ENCODE peak calls at places on chromosomes 5 and 9, in nine cellular contexts. L is colonic mucosa; F is GM10248; K is endodermal cell; D is CD4-positive, alpha-beta T cell; O is retinal pigment epithelial cell; C is AG10803; I is progenitor cell of endocrine pancreas; W is astrocyte. R is an unnamed sample.

GRCh38 chr5:142215915-142216681 is 107.5 kb downstream of the NDFIP1 start:
- DNase-seq in C (peak), D (no peak), W (peak), I (no peak), F (no peak), O (peak), K (no peak), L (peak), R (no peak)

GRCh38 chr9:92911496-92912475 is 33.9 kb upstream of the ZNF484 start:
- DNase-seq in D (no peak), O (peak), C (peak), I (no peak), L (no peak), W (no peak), K (no peak), F (no peak), R (no peak)

GRCh38 chr5:141605523-141606277 is 13.1 kb downstream of the DIAPH1 start:
- DNase-seq in C (peak), I (no peak), L (peak), F (peak), D (peak), O (no peak), W (no peak), K (no peak), R (no peak)

GRCh38 chr9:132408521-132408920 is 1.5 kb upstream of the CFAP77 start:
- DNase-seq in F (no peak), I (no peak), C (no peak), K (no peak), O (no peak), D (no peak), W (no peak), L (no peak), R (no peak)

GRCh38 chr5:39178171-39178570 is 41.2 kb downstream of the FYB1 start:
- DNase-seq in D (no peak), C (peak), O (no peak), F (no peak), K (no peak), W (peak), L (no peak), I (no peak), R (no peak)

GRCh38 chr9:137665697-137666504 is 47.1 kb downstream of the EHMT1 start:
- DNase-seq in L (no peak), W (no peak), C (peak), I (no peak), K (peak), O (no peak), D (no peak), F (no peak), R (peak)

GRCh38 chr5:74613283-74613682 is 27.2 kb downstream of the ENC1 start:
- DNase-seq in W (no peak), I (no peak), L (no peak), O (no peak), K (no peak), C (no peak), D (no peak), F (no peak), R (no peak)

GRCh38 chr9:132806723-132807421 is 71.2 kb downstream of the AK8 start:
- DNase-seq in W (peak), K (peak), I (no peak), D (no peak), O (no peak), L (no peak), F (no peak), C (peak), R (no peak)

GRCh38 chr9:109910616-109911568 is 130.9 kb downstream of the PALM2AKAP2 start:
- DNase-seq in D (no peak), C (peak), W (peak), L (peak), O (no peak), I (no peak), F (no peak), K (no peak), R (no peak)

GRCh38 chr9:102295188-102295587 is 556.7 kb upstream of the GRIN3A start:
- DNase-seq in I (no peak), O (no peak), D (no peak), L (no peak), K (no peak), C (no peak), F (no peak), W (no peak), R (no peak)

GRCh38 chr5:73638344-73639095 is 12.5 kb downstream of the ARHGEF28 start:
- DNase-seq in W (peak), K (no peak), C (peak), O (peak), D (no peak), I (no peak), L (no peak), F (no peak), R (no peak)

GRCh38 chr9:25513509-25514033 is 164.7 kb downstream of the TUSC1 start:
- DNase-seq in O (no peak), F (no peak), W (no peak), L (no peak), K (no peak), C (no peak), I (no peak), D (no peak), R (no peak)

GRCh38 chr9:128787583-128788156 is 617 bp downstream of the TBC1D13 start:
- DNase-seq in C (no peak), W (no peak), L (peak), D (no peak), O (no peak), F (no peak), I (no peak), K (no peak), R (no peak)

DNA sequence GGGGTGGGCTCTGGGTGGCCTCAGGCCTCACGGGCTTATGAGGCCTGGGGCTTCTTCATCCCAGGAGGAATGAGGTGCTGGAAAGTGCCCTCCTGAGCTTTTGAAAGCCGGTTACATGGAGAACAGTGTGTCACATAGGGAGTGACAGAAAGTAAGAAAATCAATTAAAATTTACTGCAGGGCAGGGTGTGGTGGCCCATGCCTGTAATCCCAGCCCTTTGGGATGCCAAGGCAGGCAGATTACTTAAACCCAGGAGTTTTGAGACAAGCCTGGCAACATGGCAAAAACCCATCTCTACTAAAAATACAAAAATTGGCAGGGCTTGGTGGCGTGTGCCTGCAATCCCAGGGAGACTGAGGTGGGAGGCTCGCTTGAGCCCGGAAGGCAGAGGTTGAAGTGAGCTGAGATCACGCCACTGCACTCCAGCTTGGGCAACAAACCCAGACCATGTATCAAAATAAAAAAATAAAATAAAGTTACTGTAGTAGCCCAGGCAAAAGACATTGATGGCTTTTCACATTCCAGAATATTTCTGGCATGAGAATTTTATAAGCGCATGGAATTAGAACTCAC is 125.8 kb upstream of the DAPK1 start:
- DNase-seq in L (no peak), W (no peak), I (no peak), F (no peak), C (no peak), K (no peak), D (no peak), O (no peak), R (no peak)
- TF ChIP-seq CTCF in L (no peak), W (no peak), I (no peak), F (no peak), C (no peak), K (no peak), D (no peak), O (no peak), R (no peak)

GRCh38 chr5:67315082-67315801 is 118.6 kb upstream of the CD180 start:
- DNase-seq in D (no peak), W (peak), F (no peak), O (peak), I (no peak), C (peak), L (no peak), K (peak), R (no peak)
- TF ChIP-seq CTCF in D (no peak), W (no peak), F (no peak), O (no peak), I (no peak), C (no peak), L (no peak), K (no peak), R (no peak)

GRCh38 chr9:130236436-130236985 is 29.0 kb upstream of the HMCN2 start:
- DNase-seq in O (no peak), C (no peak), I (no peak), D (no peak), F (no peak), L (no peak), K (peak), W (no peak), R (no peak)
- TF ChIP-seq CTCF in O (no peak), C (no peak), I (no peak), D (peak), F (no peak), L (no peak), K (no peak), W (no peak), R (no peak)

DNA sequence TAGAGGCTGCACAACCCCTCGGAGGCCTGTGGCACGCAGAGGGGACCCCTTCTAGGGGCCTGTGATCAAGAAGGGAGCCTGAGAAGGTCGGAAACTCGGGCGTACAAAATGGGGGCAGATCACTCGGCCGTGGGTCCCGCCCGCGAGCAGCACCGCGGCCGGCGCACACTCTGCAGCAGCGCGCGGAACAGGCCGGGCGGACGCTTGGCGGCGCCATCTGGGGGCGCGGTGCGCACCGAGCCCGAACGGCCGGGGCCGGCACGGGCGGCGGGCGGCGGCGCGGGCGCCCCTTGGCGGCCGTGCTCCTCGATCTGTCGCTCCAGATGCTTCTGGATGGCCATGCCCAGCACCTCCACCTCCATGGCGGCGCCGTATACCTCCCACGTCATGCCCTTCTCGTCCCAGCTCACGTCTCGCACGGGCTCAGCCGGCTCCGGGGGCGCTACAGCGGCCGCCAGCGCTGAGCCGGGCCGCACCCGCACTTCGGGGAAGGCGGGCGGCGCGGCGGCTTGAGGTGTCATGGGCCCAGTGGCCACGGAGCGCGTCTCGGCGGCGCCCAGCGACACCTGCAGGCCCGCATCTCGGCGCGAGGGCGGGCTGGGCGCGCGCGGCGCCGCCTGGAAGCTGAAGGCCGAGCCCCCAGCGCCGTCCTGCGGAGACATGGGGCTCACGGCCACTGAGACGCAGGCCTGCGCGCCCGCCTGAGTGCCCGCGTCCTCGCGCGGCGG is 13.1 kb downstream of the GPRIN1 start:
- DNase-seq in K (peak), L (peak), O (no peak), W (no peak), C (peak), F (peak), D (peak), I (peak), R (no peak)
- TF ChIP-seq CTCF in K (peak), L (no peak), O (no peak), W (no peak), C (no peak), F (peak), D (peak), I (peak), R (no peak)

GRCh38 chr5:103973669-103974068 is 411.1 kb upstream of the NUDT12 start:
- DNase-seq in F (no peak), I (no peak), K (peak), D (no peak), C (no peak), W (no peak), O (no peak), L (no peak), R (no peak)
- TF ChIP-seq CTCF in F (no peak), I (no peak), K (peak), D (no peak), C (no peak), W (no peak), O (peak), L (no peak), R (peak)

GRCh38 chr5:150001660-150002493 is 1.3 kb downstream of the HMGXB3 start:
- DNase-seq in I (no peak), C (peak), O (peak), D (peak), W (peak), L (peak), F (peak), K (peak), R (peak)
- TF ChIP-seq CTCF in I (peak), C (peak), O (peak), D (peak), W (peak), L (peak), F (peak), K (peak), R (peak)

DNA sequence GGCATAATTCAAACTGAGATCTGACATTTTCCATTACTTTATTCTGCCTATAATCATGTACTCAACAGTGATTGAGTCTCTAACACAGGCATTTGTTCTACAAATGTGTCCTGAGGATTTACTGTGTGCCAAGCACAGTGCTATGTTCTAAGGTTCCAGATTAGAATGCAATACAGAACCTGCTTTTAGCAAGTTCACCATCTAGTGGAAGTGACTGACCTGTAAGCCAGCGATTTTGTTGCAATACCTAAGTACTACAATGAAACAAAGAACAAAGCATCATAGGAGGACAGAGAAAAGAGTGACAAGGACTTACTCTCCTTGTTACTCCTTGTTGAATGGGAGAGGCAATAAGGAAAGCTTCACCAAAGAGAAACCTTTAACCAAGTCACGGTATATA is 348.1 kb downstream of the ELAVL2 start:
- DNase-seq in L (no peak), W (no peak), K (no peak), F (no peak), D (no peak), O (no peak), I (no peak), C (no peak), R (no peak)
- TF ChIP-seq CTCF in L (no peak), W (no peak), K (peak), F (no peak), D (no peak), O (no peak), I (no peak), C (no peak), R (no peak)

DNA sequence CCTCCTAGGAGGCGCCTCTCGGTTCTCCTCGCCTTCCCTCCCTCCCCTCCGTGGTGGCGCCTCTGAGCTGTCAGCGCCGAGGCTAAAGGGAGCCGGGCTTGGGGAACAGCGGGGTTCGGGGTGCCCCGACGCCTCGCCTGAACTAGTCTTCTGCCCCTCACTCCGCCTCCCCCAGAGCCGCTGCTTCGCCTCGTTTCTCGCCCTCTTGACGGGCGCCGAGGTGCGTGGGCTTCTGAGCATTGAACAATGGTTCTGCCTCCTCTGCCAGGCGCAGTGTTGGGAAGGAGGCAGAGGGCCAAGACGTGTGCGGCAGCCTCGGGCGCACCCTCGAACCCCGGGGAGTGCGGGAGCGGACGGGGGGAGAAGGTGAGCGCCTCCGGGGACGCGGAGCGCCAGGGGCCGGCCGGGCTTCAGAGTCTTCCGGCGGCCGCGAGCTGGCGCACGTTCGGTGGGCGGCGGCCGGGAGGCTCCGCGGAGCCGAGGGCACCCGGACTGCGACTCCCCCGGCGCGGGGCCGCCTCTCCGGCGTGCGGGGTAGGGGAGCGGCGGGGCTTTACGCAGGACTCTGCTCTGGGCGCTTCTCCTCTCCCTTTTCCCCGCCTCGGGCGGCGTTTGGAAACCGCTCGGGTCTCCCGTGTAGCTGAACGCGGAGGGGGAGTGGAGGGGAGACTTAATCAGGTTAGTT is 916 bp downstream of the VLDLR start:
- DNase-seq in I (peak), L (peak), O (no peak), K (peak), F (peak), C (peak), W (no peak), D (no peak), R (peak)
- TF ChIP-seq CTCF in I (no peak), L (no peak), O (no peak), K (peak), F (peak), C (no peak), W (no peak), D (no peak), R (peak)

DNA sequence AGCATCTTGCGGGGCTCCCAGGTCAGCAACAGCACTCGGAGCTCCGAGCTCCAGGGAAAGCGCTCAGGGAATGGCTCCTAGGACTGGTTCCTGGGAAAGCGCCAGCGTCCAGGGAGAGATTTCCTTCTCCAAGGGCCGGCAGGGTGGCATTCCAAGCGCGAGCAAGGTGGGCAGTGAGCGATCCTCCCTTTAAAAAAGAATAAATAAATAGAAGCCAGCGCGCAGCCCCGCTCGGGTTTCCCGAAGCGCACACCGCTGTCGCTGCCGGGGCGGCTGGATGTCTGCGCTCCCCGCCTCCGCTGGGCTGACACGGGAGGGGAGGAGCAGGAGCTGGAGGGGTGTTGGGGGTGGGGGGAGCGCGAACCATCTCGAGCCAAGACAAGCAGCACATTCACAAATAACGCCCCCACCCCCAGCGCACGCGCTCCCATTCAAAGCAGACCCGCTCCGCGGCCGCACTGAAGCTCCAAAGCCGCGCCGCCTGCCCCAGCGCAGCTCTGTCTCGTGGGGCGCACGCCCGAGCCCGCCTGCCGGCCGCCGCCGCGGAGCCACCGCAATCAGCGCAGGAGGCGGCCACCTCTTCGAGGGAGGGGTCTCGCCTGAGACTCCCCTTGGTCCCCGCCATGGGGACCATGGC is 327.5 kb downstream of the SH3GL2 start:
- DNase-seq in L (peak), D (no peak), K (peak), W (no peak), I (peak), O (no peak), C (no peak), F (peak), R (peak)
- TF ChIP-seq CTCF in L (no peak), D (no peak), K (peak), W (no peak), I (no peak), O (no peak), C (no peak), F (no peak), R (peak)

GRCh38 chr5:91280062-91280941 is 102.8 kb downstream of the ARRDC3 start:
- DNase-seq in L (peak), K (peak), D (peak), C (peak), O (peak), F (peak), W (peak), I (peak), R (peak)
- TF ChIP-seq CTCF in L (no peak), K (no peak), D (no peak), C (peak), O (no peak), F (no peak), W (no peak), I (no peak), R (no peak)

R was measured in neural crest cell.